ENCODE peak calls at places on chromosomes 5 and 9, in ten cellular contexts. F, G, Y, W, B, J, E, T, V and P are unnamed samples.

GRCh38 chr5:102629827-102630605 is 125.1 kb upstream of the PAM start:
- DNase-seq in F (no peak), G (no peak), Y (no peak), W (no peak), B (no peak), J (no peak), E (no peak), T (no peak), V (no peak), P (peak)

GRCh38 chr5:66333192-66333591 is 189.1 kb downstream of the SREK1 start:
- DNase-seq in F (no peak), G (no peak), Y (no peak), W (no peak), B (no peak), J (no peak), E (peak), T (no peak), V (peak), P (no peak)

GRCh38 chr5:143652104-143652700 is 159.8 kb upstream of the HMHB1 start:
- DNase-seq in F (no peak), G (no peak), Y (no peak), W (no peak), B (no peak), J (no peak), E (no peak), T (peak), V (no peak), P (peak)

GRCh38 chr9:18238752-18239151 is 235.2 kb upstream of the ADAMTSL1 start:
- DNase-seq in F (no peak), G (no peak), Y (no peak), W (no peak), B (no peak), J (peak), E (no peak), T (peak), V (no peak), P (peak)

GRCh38 chr9:92564479-92564878 is 28.7 kb upstream of the ECM2 start:
- DNase-seq in F (no peak), G (no peak), Y (no peak), W (no peak), B (no peak), J (no peak), E (no peak), T (peak), V (no peak), P (no peak)

GRCh38 chr5:31574777-31575176 is 42.7 kb downstream of the C5orf22 start:
- DNase-seq in F (no peak), G (no peak), Y (no peak), W (no peak), B (no peak), J (no peak), E (no peak), T (no peak), V (no peak), P (no peak)

GRCh38 chr9:83986765-83987401 is 6.3 kb downstream of the RMI1 start:
- DNase-seq in F (no peak), G (no peak), Y (no peak), W (no peak), B (no peak), J (no peak), E (no peak), T (peak), V (no peak), P (peak)

GRCh38 chr9:92463387-92463786 is 18.9 kb downstream of the ASPN start:
- DNase-seq in F (no peak), G (no peak), Y (no peak), W (no peak), B (no peak), J (no peak), E (no peak), T (no peak), V (no peak), P (no peak)

GRCh38 chr9:71858812-71859211 is 52.2 kb downstream of the ABHD17B start:
- DNase-seq in F (no peak), G (no peak), Y (no peak), W (no peak), B (no peak), J (no peak), E (no peak), T (peak), V (no peak), P (peak)

GRCh38 chr9:83563360-83563759 is 25.2 kb upstream of the FRMD3 start:
- DNase-seq in F (no peak), G (no peak), Y (no peak), W (no peak), B (no peak), J (no peak), E (no peak), T (no peak), V (no peak), P (no peak)

GRCh38 chr5:173483160-173483559 is 133.3 kb downstream of the BOD1 start:
- DNase-seq in F (no peak), G (no peak), Y (no peak), W (no peak), B (no peak), J (no peak), E (no peak), T (no peak), V (no peak), P (no peak)
- H3K4me3 ChIP-seq in F (no peak), G (no peak), Y (no peak), W (no peak), B (no peak), J (no peak), E (no peak), T (no peak), V (no peak), P (no peak)

DNA sequence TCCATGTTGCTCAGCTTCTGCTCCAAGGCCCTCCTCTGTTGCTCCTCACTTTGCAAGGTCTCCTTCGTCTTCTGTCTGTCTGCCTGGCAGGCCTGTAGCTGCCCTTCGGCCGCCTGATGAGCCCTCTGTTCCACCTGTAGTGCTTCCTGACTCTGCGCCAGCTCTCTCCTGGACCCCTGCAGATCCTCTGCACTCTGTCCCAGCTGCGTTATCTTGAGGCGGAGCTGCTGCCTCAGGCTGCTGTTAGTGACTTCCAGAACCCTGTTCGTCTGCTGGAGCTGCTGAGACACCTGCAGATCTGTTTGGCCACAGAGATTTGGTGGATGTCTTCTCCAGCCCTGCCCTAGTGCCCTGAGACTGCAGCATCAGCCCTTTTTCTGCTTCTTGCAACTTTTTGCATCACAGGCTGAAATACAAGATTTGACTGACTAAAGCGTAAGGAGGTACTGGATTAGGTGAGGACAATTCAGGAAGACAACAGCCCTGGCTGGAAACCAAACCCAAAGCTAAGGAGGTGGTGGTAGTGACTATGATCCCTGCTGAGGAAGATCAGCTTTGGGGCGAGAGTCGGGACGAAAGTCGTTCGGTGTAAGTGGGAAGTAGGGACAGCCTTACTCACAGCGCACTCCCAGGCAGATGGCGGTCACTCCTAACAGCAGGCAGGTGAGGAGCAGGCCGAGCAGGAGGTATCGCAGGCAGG is 2.1 kb downstream of the CD72 start:
- DNase-seq in F (no peak), G (no peak), Y (no peak), W (no peak), B (no peak), J (no peak), E (no peak), T (no peak), V (no peak), P (no peak)
- H3K4me3 ChIP-seq in F (no peak), G (no peak), Y (no peak), W (no peak), B (no peak), J (no peak), E (no peak), T (no peak), V (no peak), P (no peak)

GRCh38 chr5:168106008-168106761 is 185.3 kb upstream of the WWC1 start:
- DNase-seq in F (no peak), G (no peak), Y (no peak), W (no peak), B (no peak), J (peak), E (no peak), T (peak), V (no peak), P (no peak)
- H3K4me3 ChIP-seq in F (no peak), G (no peak), Y (no peak), W (no peak), B (no peak), J (no peak), E (no peak), T (no peak), V (no peak), P (no peak)

DNA sequence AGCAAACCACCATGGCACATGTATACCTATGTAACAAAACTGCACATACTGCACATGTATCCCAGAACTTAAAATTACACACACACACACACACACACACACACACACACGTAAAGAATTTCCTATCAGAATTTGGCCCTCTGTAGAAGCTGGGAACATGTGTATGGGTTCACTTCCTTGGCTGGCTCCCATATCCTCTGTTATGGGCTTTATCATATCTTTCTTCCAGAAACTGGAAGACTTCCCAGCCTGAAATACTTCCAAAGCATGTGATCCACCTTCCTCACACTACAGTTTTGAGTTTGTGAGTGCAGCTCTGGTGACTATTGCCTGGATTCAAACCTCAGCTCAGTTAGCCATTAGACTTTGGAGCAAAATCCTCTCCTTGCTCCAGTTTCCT is 78.6 kb upstream of the GDNF start:
- DNase-seq in F (no peak), G (no peak), Y (no peak), W (no peak), B (no peak), J (peak), E (peak), T (peak), V (no peak), P (no peak)
- H3K4me3 ChIP-seq in F (no peak), G (no peak), Y (no peak), W (no peak), B (no peak), J (no peak), E (no peak), T (no peak), V (no peak), P (no peak)

GRCh38 chr9:88536951-88537742 is 2.2 kb downstream of the NXNL2 start:
- DNase-seq in F (no peak), G (no peak), Y (peak), W (no peak), B (no peak), J (no peak), E (no peak), T (no peak), V (no peak), P (no peak)
- H3K4me3 ChIP-seq in F (no peak), G (no peak), Y (no peak), W (no peak), B (no peak), J (no peak), E (no peak), T (no peak), V (no peak), P (no peak)

DNA sequence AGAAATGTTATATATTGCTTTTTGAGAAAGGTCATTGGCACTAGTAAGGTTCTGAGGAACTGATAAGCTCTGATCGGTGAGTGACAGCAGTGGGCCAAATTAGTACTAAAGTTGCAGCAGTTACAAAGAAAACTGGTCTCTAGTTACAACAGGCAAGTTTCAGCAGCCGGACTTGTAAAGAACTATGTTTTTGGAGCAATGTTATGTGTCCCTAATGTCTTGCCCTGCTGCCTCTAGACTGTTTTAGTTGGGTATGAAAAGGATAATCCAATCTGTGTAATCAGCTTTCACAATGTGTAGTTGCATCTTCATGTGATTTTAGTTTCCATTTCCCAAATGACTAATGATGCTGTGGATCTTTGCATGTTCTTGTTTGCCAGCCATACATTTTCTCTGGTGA is 113.5 kb downstream of the CAMK4 start:
- DNase-seq in F (no peak), G (no peak), Y (no peak), W (no peak), B (no peak), J (no peak), E (no peak), T (no peak), V (no peak), P (no peak)
- H3K4me3 ChIP-seq in F (no peak), G (no peak), Y (no peak), W (no peak), B (no peak), J (no peak), E (no peak), T (no peak), V (no peak), P (no peak)

GRCh38 chr5:82265052-82265451 is 13.1 kb downstream of the RPS23 start:
- DNase-seq in F (no peak), G (no peak), Y (no peak), W (no peak), B (no peak), J (peak), E (no peak), T (peak), V (no peak), P (no peak)
- H3K4me3 ChIP-seq in F (no peak), G (no peak), Y (no peak), W (no peak), B (no peak), J (no peak), E (no peak), T (no peak), V (no peak), P (no peak)

DNA sequence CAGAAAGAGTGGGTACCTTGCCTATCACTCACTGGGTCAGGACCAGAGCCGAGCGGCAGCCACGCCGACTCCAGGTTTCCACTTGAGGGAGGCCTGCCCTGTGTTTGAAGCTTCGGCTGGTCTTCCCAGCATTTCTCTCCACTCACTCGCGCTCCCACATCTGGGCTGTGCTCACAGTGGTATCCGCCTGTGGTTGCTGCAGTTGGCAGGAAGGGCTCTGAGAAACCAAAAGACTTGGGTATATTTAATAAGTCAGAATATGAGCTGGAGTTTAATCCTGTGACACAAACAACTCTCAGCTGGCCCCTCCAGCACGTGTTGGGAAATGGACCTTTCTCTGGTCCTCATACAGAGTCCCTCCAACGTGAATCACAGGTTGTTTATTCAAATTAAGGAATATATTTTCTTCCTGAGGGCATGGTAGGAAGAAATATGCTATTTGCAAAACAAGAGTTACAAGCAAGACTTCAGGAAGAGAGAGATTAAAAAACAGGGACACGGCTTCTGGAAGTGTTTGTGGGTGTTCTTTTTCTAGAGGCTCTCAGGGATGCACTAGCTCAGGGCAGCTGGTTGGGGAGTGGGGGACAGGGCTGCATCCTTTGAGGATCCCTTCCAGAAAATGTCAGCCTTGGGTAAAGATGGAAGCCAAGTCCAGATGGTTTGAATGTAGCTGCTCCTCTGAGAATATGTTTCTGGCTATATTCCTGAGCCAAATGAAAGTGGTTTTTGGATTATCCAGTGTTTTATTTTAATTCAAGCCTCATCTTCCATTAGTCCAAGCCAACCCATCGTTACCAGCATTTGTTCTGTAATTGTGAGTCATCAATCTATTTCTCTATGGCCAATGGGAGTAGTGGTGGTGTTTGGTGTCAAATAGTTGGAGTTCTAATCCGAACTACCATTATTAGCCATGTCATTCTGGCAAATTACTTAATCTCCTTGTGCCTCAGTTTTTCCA is 70.6 kb downstream of the SPRY4 start:
- DNase-seq in F (no peak), G (no peak), Y (peak), W (no peak), B (no peak), J (no peak), E (no peak), T (peak), V (no peak), P (no peak)
- H3K4me3 ChIP-seq in F (no peak), G (no peak), Y (no peak), W (no peak), B (no peak), J (no peak), E (no peak), T (no peak), V (no peak), P (no peak)

GRCh38 chr5:126971455-126972019 is 58.8 kb downstream of the MARCHF3 start:
- DNase-seq in F (no peak), G (peak), Y (no peak), W (peak), B (no peak), J (peak), E (no peak), T (no peak), V (no peak), P (no peak)
- H3K4me3 ChIP-seq in F (no peak), G (no peak), Y (no peak), W (no peak), B (no peak), J (no peak), E (no peak), T (no peak), V (no peak), P (no peak)

GRCh38 chr5:157267766-157268480 is 2.0 kb downstream of the CYFIP2 start:
- DNase-seq in F (no peak), G (no peak), Y (no peak), W (no peak), B (no peak), J (no peak), E (no peak), T (no peak), V (peak), P (peak)
- H3K4me3 ChIP-seq in F (peak), G (no peak), Y (no peak), W (no peak), B (no peak), J (no peak), E (no peak), T (no peak), V (peak), P (no peak)